ENCODE peak calls at places on chromosomes 12 and 14, in six cellular contexts. W is hippocampal formation; C is ELR; A is HFFc6; V is ecto neural progenitor cell; T is stimulated activated CD8-positive, alpha-beta memory T cell treated with anti-CD3 and anti-CD28 coated beads, Interleukin-7, amount 100 ng/mL, for 1 hour. X is an unnamed sample.

GRCh38 chr14:90649557-90650135 is 166.6 kb downstream of the TTC7B start:
- DNase-seq in W (no peak), C (no peak), A (no peak), V (no peak), T (no peak), X (no peak)

GRCh38 chr14:75968461-75968860 is 13.3 kb downstream of the TGFB3 start:
- DNase-seq in W (no peak), C (no peak), A (no peak), V (no peak), T (no peak), X (no peak)

GRCh38 chr14:76698631-76699030 is 62.6 kb upstream of the VASH1 start:
- DNase-seq in W (no peak), C (no peak), A (no peak), V (no peak), T (no peak), X (no peak)

GRCh38 chr12:56574210-56574609 is 52.6 kb downstream of the RBMS2 start:
- DNase-seq in W (no peak), C (peak), A (peak), V (no peak), T (no peak), X (no peak)

GRCh38 chr14:94101748-94102147 is 8.8 kb upstream of the IFI27 start:
- DNase-seq in W (no peak), C (no peak), A (no peak), V (no peak), T (no peak), X (no peak)

GRCh38 chr12:46535907-46536306 is 163.3 kb upstream of the SLC38A2 start:
- DNase-seq in W (no peak), C (no peak), A (no peak), V (no peak), T (no peak), X (no peak)

GRCh38 chr12:118160536-118160935 is 24.6 kb downstream of the PEBP1 start:
- DNase-seq in W (no peak), C (no peak), A (no peak), V (no peak), T (no peak), X (no peak)

GRCh38 chr12:131671276-131671675 is 39.6 kb upstream of the SFSWAP start:
- DNase-seq in W (no peak), C (no peak), A (no peak), V (peak), T (no peak), X (no peak)

GRCh38 chr14:51957950-51958349 is 31.4 kb upstream of the RTRAF start:
- DNase-seq in W (no peak), C (no peak), A (no peak), V (no peak), T (no peak), X (peak)

GRCh38 chr12:76010732-76011458 is 20.7 kb downstream of the PHLDA1 start:
- DNase-seq in W (no peak), C (no peak), A (peak), V (no peak), T (no peak), X (no peak)

GRCh38 chr14:91606851-91607250 is 96.7 kb upstream of the PPP4R3A start:
- DNase-seq in W (no peak), C (no peak), A (no peak), V (no peak), T (no peak), X (no peak)

GRCh38 chr14:97113339-97113738 is 316.2 kb downstream of the VRK1 start:
- DNase-seq in W (no peak), C (no peak), A (no peak), V (no peak), T (no peak), X (no peak)

GRCh38 chr12:119153477-119154434 is 25.0 kb upstream of the HSPB8 start:
- DNase-seq in W (peak), C (peak), A (no peak), V (peak), T (no peak), X (no peak)

GRCh38 chr12:107238276-107238675 is 144.9 kb upstream of the CRY1 start:
- DNase-seq in W (no peak), C (peak), A (no peak), V (no peak), T (no peak), X (no peak)

GRCh38 chr12:64739778-64740177 is 19.4 kb downstream of the GNS start:
- DNase-seq in W (no peak), C (peak), A (peak), V (no peak), T (no peak), X (no peak)

GRCh38 chr14:105844047-105844630 is 317.8 kb downstream of the TMEM121 start:
- DNase-seq in W (no peak), C (no peak), A (no peak), V (peak), T (no peak), X (no peak)

GRCh38 chr12:50050410-50051280 is 6.8 kb upstream of the ASIC1 start:
- DNase-seq in W (no peak), C (no peak), A (no peak), V (peak), T (no peak), X (peak)

GRCh38 chr12:51217968-51218606 is at the start of gene POU6F1:
- DNase-seq in W (peak), C (peak), A (peak), V (peak), T (no peak), X (peak)

GRCh38 chr12:94172973-94173372 is 24.6 kb downstream of the PLXNC1 start:
- DNase-seq in W (no peak), C (peak), A (peak), V (no peak), T (no peak), X (peak)

X was measured in fibroblast of the conjunctiva.